ENCODE peak calls at places on chromosomes 6 and 20, in eight cellular contexts. K is pancreas, D is breast epithelium, V is testis, A is cardiac fibroblast, I is fibroblast of the aortic adventitia, T is BE2C, W is AG10803. E is an unnamed sample.

GRCh38 chr20:62795023-62795761 is 1.1 kb upstream of the MRGBP start:
- DNase-seq in T (peak), D (no peak), A (peak), W (peak), V (peak), I (peak), K (peak), E (no peak)

GRCh38 chr20:62617711-62618483 is 24.4 kb upstream of the SLCO4A1 start:
- DNase-seq in A (no peak), K (no peak), D (no peak), T (no peak), I (no peak), W (no peak), V (no peak), E (no peak)

GRCh38 chr6:71551798-71552197 is 263.2 kb downstream of the OGFRL1 start:
- DNase-seq in T (no peak), D (no peak), K (no peak), I (no peak), A (no peak), W (no peak), V (no peak), E (no peak)

GRCh38 chr20:56932575-56933330 is 303.6 kb downstream of the TFAP2C start:
- DNase-seq in K (no peak), D (no peak), V (no peak), W (no peak), T (no peak), I (no peak), A (no peak), E (no peak)

GRCh38 chr6:106027760-106028159 is 58.4 kb upstream of the PRDM1 start:
- DNase-seq in I (no peak), W (no peak), V (no peak), D (no peak), K (no peak), A (no peak), T (no peak), E (no peak)

GRCh38 chr6:27452496-27452897 is 20.4 kb downstream of the ZNF184 start:
- DNase-seq in T (no peak), W (no peak), I (peak), V (no peak), A (peak), D (no peak), K (no peak), E (no peak)

GRCh38 chr20:26208296-26209091 is 511.8 kb upstream of the ZNF337 start:
- DNase-seq in A (no peak), T (no peak), V (peak), K (peak), D (no peak), W (no peak), I (no peak), E (no peak)

GRCh38 chr6:12343440-12344162 is 53.4 kb downstream of the EDN1 start:
- DNase-seq in W (no peak), K (no peak), D (no peak), A (no peak), I (peak), T (no peak), V (no peak), E (no peak)

GRCh38 chr6:75282706-75283105 is 1.9 kb downstream of the TMEM30A start:
- DNase-seq in V (no peak), T (no peak), D (no peak), A (no peak), K (no peak), W (no peak), I (no peak), E (no peak)

GRCh38 chr20:45041464-45042337 is 59.2 kb downstream of the KCNS1 start:
- DNase-seq in T (no peak), I (peak), K (no peak), D (no peak), A (peak), V (no peak), W (peak), E (no peak)

GRCh38 chr6:134238960-134239795 is 78.7 kb downstream of the SGK1 start:
- DNase-seq in A (peak), V (no peak), K (no peak), I (no peak), W (peak), D (no peak), T (peak), E (no peak)

GRCh38 chr20:47610247-47610944 is 108.7 kb downstream of the NCOA3 start:
- DNase-seq in D (no peak), I (peak), K (no peak), A (peak), V (peak), W (peak), T (no peak), E (peak)

GRCh38 chr6:95518630-95519227 is 58.6 kb upstream of the MANEA start:
- DNase-seq in V (no peak), D (no peak), W (no peak), I (no peak), A (no peak), T (peak), K (no peak), E (no peak)

GRCh38 chr20:64254571-64255360 is 782 bp upstream of the PCMTD2 start:
- DNase-seq in I (no peak), W (no peak), A (no peak), V (no peak), D (peak), T (no peak), K (peak), E (no peak)

GRCh38 chr6:28673800-28674671 is 148.4 kb downstream of the GPX5 start:
- DNase-seq in V (peak), K (no peak), I (peak), T (peak), W (peak), D (no peak), A (peak), E (peak)

GRCh38 chr20:50541606-50542041 is 31.4 kb downstream of the PTPN1 start:
- DNase-seq in A (no peak), I (no peak), V (no peak), T (no peak), W (no peak), K (no peak), D (no peak), E (no peak)

GRCh38 chr6:170102582-170103481 is 188.0 kb downstream of the DLL1 start:
- DNase-seq in W (no peak), A (no peak), V (peak), I (no peak), K (peak), D (no peak), T (no peak), E (no peak)

GRCh38 chr6:6678811-6679210 is 90.3 kb downstream of the LY86 start:
- DNase-seq in D (no peak), W (no peak), V (no peak), K (no peak), T (no peak), A (no peak), I (no peak), E (no peak)

GRCh38 chr6:152386131-152386530 is 251.0 kb downstream of the SYNE1 start:
- DNase-seq in K (no peak), W (no peak), A (no peak), V (no peak), T (no peak), I (no peak), D (no peak), E (no peak)

GRCh38 chr20:51700809-51701285 is 67.3 kb downstream of the ATP9A start:
- DNase-seq in V (peak), T (peak), K (no peak), D (no peak), I (peak), A (peak), W (peak), E (no peak)

GRCh38 chr6:42279144-42279781 is 61.6 kb upstream of the MRPS10 start:
- DNase-seq in K (no peak), V (peak), T (no peak), A (peak), D (no peak), W (peak), I (peak), E (no peak)

GRCh38 chr20:32052792-32053362 is 835 bp downstream of the HCK start:
- DNase-seq in W (no peak), K (no peak), V (peak), T (no peak), I (no peak), A (no peak), D (no peak), E (no peak)

GRCh38 chr20:12207875-12208274 is 290.2 kb downstream of the BTBD3 start:
- DNase-seq in T (peak), I (peak), D (no peak), W (peak), A (peak), V (peak), K (no peak), E (no peak)

GRCh38 chr6:16496210-16496609 is 257.8 kb downstream of the GMPR start:
- DNase-seq in W (no peak), A (no peak), V (no peak), I (no peak), D (peak), T (no peak), K (no peak), E (no peak)

GRCh38 chr6:113630365-113630737 is 226.8 kb upstream of the MARCKS start:
- DNase-seq in D (no peak), I (peak), A (peak), V (no peak), W (peak), T (no peak), K (no peak), E (peak)

GRCh38 chr6:3518356-3518841 is 61.5 kb upstream of the SLC22A23 start:
- DNase-seq in V (no peak), D (peak), W (peak), I (peak), A (peak), K (no peak), T (peak), E (peak)

GRCh38 chr6:8652710-8653109 is 217.4 kb upstream of the SLC35B3 start:
- DNase-seq in W (no peak), A (no peak), V (no peak), D (no peak), I (no peak), K (no peak), T (no peak), E (no peak)

GRCh38 chr20:43727980-43728590 is 1.3 kb upstream of the GTSF1L start:
- DNase-seq in I (peak), V (no peak), D (no peak), W (no peak), T (no peak), A (no peak), K (no peak), E (no peak)

GRCh38 chr20:43731469-43731868 is 4.7 kb upstream of the GTSF1L start:
- DNase-seq in I (peak), V (no peak), T (peak), D (no peak), W (peak), K (no peak), A (peak), E (no peak)

GRCh38 chr20:43726333-43726732 is 469 bp downstream of the GTSF1L start:
- DNase-seq in K (no peak), W (no peak), T (no peak), A (no peak), I (no peak), D (no peak), V (no peak), E (no peak)

GRCh38 chr20:43726811-43727338 is at the start of gene GTSF1L:
- DNase-seq in T (no peak), D (no peak), K (no peak), A (peak), W (peak), V (no peak), I (peak), E (no peak)

DNA sequence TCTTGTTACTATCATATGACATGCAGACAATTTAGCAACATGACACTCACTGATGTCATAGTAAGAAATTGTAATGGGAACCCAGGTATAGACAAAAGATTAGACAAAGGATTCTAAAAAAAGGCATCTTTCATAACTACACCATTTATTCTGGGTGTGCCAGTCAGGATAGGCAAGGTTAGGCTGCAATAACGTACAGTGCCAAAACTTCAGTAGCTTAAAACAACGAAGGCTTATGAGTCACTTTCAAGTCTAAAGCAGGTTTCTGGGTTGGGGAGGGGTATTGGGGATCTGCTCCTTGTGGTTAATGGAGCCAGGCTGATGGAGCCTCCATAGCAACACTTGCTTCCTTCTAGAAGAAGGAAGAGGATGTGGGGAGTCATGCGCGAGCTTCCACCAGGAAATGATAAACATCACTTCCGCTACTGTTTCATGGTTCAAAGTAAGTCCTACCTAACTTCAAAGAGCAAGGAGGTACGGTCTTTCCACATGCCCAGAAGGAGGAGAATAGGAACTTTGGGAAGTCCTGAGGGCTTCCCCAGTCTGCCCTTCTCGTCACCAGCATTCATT is 2.0 kb upstream of the GTSF1L start:
- DNase-seq in D (no peak), I (no peak), K (no peak), A (no peak), V (no peak), T (no peak), W (no peak), E (no peak)
- H3K4me3 ChIP-seq in D (no peak), I (no peak), K (no peak), A (no peak), V (no peak), T (no peak), W (no peak), E (no peak)

GRCh38 chr6:125519367-125519766 is 217.6 kb upstream of the HDDC2 start:
- DNase-seq in W (no peak), A (peak), D (no peak), T (no peak), K (no peak), I (peak), V (no peak), E (no peak)
- TF ChIP-seq CTCF in W (no peak), A (no peak), D (no peak), T (no peak), K (no peak), I (peak), V (no peak), E (no peak)

DNA sequence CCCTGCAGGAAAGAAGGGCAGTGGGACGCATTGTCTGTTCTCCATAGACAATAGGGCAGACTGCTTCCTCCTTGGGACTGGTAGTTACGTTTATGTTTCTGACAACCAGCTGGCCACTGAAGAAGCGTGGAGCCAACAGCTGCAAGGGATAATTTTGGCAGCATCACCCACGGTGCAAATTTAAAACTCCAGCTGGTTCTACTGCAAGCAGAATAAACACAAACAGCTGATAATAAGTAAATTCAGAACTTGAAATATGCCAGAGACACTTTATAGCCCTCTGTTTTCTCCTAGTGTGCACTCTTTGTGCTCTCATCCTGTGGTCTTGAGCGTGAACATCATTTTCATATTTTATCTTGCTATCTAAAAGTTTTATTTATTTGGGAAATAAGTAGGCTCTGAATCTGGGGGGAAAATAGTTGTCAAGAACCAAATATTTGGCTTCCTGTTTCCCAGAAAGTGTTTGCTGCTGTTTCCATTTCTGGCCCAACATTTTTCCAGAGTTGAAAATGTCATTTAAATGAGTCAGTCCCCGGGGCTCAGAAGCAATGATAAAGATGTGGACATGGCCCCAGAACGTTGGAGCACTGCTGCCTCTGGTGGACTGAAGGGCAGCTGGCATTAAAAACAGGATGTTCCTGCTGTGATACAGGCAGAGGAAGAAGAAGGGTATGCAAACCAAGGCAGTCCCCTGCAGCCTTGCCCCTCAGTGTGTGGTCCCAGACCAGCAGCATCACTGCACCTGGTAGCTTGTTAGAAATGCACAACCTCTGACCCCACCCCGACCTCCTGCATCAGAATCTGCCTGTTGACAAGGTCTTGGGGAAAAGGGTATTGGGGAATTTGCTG is 12.5 kb upstream of the THBD start:
- DNase-seq in A (peak), W (peak), K (no peak), T (no peak), V (peak), I (peak), D (no peak), E (peak)
- H3K4me3 ChIP-seq in A (no peak), W (no peak), K (no peak), T (no peak), V (no peak), I (no peak), D (no peak), E (no peak)

GRCh38 chr20:18922898-18923297 is 109.3 kb downstream of the SCP2D1 start:
- DNase-seq in T (no peak), I (no peak), K (no peak), V (no peak), D (no peak), W (no peak), A (no peak), E (no peak)

GRCh38 chr20:18916886-18917785 is 103.6 kb downstream of the SCP2D1 start:
- DNase-seq in T (no peak), D (no peak), V (no peak), W (no peak), A (no peak), K (no peak), I (no peak), E (no peak)

GRCh38 chr20:18919996-18920395 is 106.4 kb downstream of the SCP2D1 start:
- DNase-seq in T (no peak), V (no peak), I (no peak), A (no peak), W (no peak), K (no peak), D (no peak), E (no peak)
- TF ChIP-seq CTCF in T (no peak), V (no peak), I (no peak), A (no peak), W (no peak), K (no peak), D (no peak), E (no peak)

DNA sequence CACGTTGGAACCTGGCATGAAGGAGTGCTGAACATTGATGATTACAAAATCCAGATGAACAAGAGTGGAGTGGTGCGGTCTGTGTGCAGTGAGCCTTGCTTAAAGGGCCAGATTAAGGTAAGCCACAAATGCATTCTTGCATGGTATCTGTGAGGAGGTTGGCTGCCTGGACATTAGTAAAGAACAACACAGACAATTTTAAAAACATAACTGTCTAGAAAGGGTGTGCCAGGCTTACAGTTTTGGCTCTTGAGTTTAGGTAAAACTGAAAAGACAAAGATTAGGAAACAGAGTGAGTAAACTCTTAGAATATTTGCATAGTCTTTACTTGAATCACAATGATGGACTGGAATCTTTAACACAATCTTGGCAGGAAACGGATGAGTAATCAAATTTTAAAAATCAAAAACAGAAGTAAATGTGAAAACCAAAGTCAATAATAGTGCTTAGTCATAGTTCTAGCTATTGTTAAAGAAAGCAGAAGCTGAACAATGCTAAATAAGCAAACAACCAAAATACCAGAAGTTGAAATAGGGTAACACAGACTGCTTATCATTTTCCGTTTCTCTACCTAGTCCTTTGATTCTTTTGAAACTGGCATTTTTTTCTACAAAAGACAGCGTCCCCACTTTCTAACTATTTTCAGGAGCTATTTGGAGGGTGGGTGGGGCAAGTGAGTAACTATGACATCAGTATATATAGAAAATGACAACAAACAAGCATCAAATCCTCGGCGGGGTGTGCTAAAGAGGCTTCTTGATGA is 185.9 kb upstream of the RAB32 start:
- DNase-seq in K (no peak), A (peak), D (no peak), I (peak), W (peak), V (no peak), T (no peak), E (peak)
- H3K4me3 ChIP-seq in K (no peak), A (no peak), D (no peak), I (no peak), W (peak), V (no peak), T (no peak), E (peak)

GRCh38 chr20:15491564-15491963 is 1081.7 kb downstream of the KIF16B start:
- DNase-seq in K (no peak), V (peak), W (no peak), A (no peak), D (no peak), T (peak), I (no peak), E (no peak)
- TF ChIP-seq CTCF in K (no peak), V (no peak), W (peak), A (no peak), D (no peak), T (peak), I (no peak), E (peak)

DNA sequence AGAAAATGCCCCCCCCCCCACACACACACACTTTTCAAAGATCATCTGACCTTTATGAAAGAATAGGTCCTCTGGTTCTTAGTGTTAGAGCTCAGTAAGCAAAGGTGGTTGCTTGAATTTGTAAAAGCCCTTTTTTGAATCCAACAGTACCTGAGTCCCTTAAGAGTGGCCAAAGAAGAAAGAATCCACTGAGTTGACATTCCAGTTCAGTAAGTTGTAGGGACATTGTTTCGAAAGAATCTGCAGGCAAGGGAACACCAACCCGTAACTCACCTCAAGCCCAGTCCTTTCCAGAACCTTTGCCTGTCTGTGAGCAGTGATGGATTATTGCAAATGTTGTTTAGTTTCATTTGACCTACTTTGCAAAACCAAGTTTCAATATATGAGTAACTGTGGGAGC is 64.2 kb upstream of the MAP3K4 start:
- DNase-seq in A (no peak), I (no peak), W (no peak), K (no peak), V (no peak), T (no peak), D (no peak), E (no peak)
- H3K4me3 ChIP-seq in A (no peak), I (no peak), W (no peak), K (no peak), V (no peak), T (no peak), D (no peak), E (no peak)

GRCh38 chr6:135440087-135440792 is 57.3 kb downstream of the AHI1 start:
- DNase-seq in V (no peak), T (no peak), W (no peak), A (no peak), I (no peak), D (no peak), K (no peak), E (no peak)

GRCh38 chr6:135434095-135434494 is 63.4 kb downstream of the AHI1 start:
- DNase-seq in A (no peak), D (no peak), T (no peak), K (no peak), W (no peak), V (no peak), I (no peak), E (no peak)

GRCh38 chr6:135439549-135439948 is 58.0 kb downstream of the AHI1 start:
- DNase-seq in V (no peak), I (no peak), A (no peak), T (no peak), K (no peak), W (no peak), D (no peak), E (no peak)

GRCh38 chr6:135438907-135439535 is 58.5 kb downstream of the AHI1 start:
- DNase-seq in D (no peak), A (peak), V (no peak), K (no peak), T (no peak), I (peak), W (no peak), E (no peak)
- TF ChIP-seq CTCF in D (no peak), A (peak), V (no peak), K (no peak), T (peak), I (peak), W (peak), E (peak)